ENCODE peak calls at places on chromosomes 12 and 14, in ten cellular contexts. One of them, this sample, is unnamed. For H3K4me1, the result is how much of the 10 kb centered on the place peaks cover.

GRCh38 chr12:98997-99396 is 32.4 kb downstream of the IQSEC3 start:
- DNase-seq in right cardiac atrium: peak
- DNase-seq in GM23248: peak
- DNase-seq in cardiac muscle cell: no peak
- DNase-seq in PC-3: no peak
- DNase-seq in heart right ventricle: no peak
- DNase-seq in effector memory CD4-positive, alpha-beta T cell: no peak
- DNase-seq in upper lobe of right lung: peak
- DNase-seq in CD8-positive, alpha-beta memory T cell: no peak
- DNase-seq in CD8-positive, alpha-beta T cell: no peak
- DNase-seq in this sample: no peak

GRCh38 chr14:50363734-50364113 is 33.0 kb downstream of the CDKL1 start:
- DNase-seq in cardiac muscle cell: peak
- DNase-seq in PC-3: no peak
- DNase-seq in right cardiac atrium: no peak
- DNase-seq in GM23248: peak
- DNase-seq in upper lobe of right lung: no peak
- DNase-seq in CD8-positive, alpha-beta T cell: peak
- DNase-seq in effector memory CD4-positive, alpha-beta T cell: peak
- DNase-seq in CD8-positive, alpha-beta memory T cell: peak
- DNase-seq in heart right ventricle: no peak
- DNase-seq in this sample: peak

GRCh38 chr12:127006972-127007371 is 1260.0 kb upstream of the TMEM132C start:
- DNase-seq in heart right ventricle: no peak
- DNase-seq in right cardiac atrium: no peak
- DNase-seq in cardiac muscle cell: no peak
- DNase-seq in GM23248: no peak
- DNase-seq in effector memory CD4-positive, alpha-beta T cell: no peak
- DNase-seq in upper lobe of right lung: no peak
- DNase-seq in PC-3: no peak
- DNase-seq in CD8-positive, alpha-beta T cell: no peak
- DNase-seq in CD8-positive, alpha-beta memory T cell: no peak
- DNase-seq in this sample: no peak

GRCh38 chr14:64719601-64720000 is 15.4 kb downstream of the PLEKHG3 start:
- DNase-seq in CD8-positive, alpha-beta T cell: no peak
- DNase-seq in effector memory CD4-positive, alpha-beta T cell: no peak
- DNase-seq in cardiac muscle cell: no peak
- DNase-seq in upper lobe of right lung: no peak
- DNase-seq in right cardiac atrium: no peak
- DNase-seq in PC-3: no peak
- DNase-seq in CD8-positive, alpha-beta memory T cell: no peak
- DNase-seq in GM23248: no peak
- DNase-seq in heart right ventricle: no peak
- DNase-seq in this sample: no peak

GRCh38 chr12:95614384-95614982 is 63.2 kb upstream of the USP44 start:
- DNase-seq in GM23248: no peak
- DNase-seq in effector memory CD4-positive, alpha-beta T cell: no peak
- DNase-seq in right cardiac atrium: peak
- DNase-seq in CD8-positive, alpha-beta T cell: no peak
- DNase-seq in PC-3: no peak
- DNase-seq in CD8-positive, alpha-beta memory T cell: no peak
- DNase-seq in cardiac muscle cell: peak
- DNase-seq in heart right ventricle: peak
- DNase-seq in upper lobe of right lung: no peak
- DNase-seq in this sample: no peak

GRCh38 chr12:73514672-73515071 is 1023.0 kb upstream of the ATXN7L3B start:
- DNase-seq in CD8-positive, alpha-beta memory T cell: no peak
- DNase-seq in heart right ventricle: no peak
- DNase-seq in upper lobe of right lung: no peak
- DNase-seq in GM23248: no peak
- DNase-seq in right cardiac atrium: no peak
- DNase-seq in CD8-positive, alpha-beta T cell: no peak
- DNase-seq in PC-3: peak
- DNase-seq in cardiac muscle cell: no peak
- DNase-seq in effector memory CD4-positive, alpha-beta T cell: no peak
- DNase-seq in this sample: no peak

GRCh38 chr12:127810026-127810425 is 456.9 kb upstream of the TMEM132C start:
- DNase-seq in CD8-positive, alpha-beta T cell: no peak
- DNase-seq in GM23248: peak
- DNase-seq in upper lobe of right lung: no peak
- DNase-seq in effector memory CD4-positive, alpha-beta T cell: no peak
- DNase-seq in right cardiac atrium: no peak
- DNase-seq in CD8-positive, alpha-beta memory T cell: no peak
- DNase-seq in cardiac muscle cell: peak
- DNase-seq in PC-3: peak
- DNase-seq in heart right ventricle: no peak
- DNase-seq in this sample: no peak

GRCh38 chr12:2273751-2274150 is 221.0 kb downstream of the CACNA1C start:
- DNase-seq in CD8-positive, alpha-beta T cell: no peak
- DNase-seq in heart right ventricle: no peak
- DNase-seq in cardiac muscle cell: no peak
- DNase-seq in GM23248: no peak
- DNase-seq in CD8-positive, alpha-beta memory T cell: no peak
- DNase-seq in upper lobe of right lung: no peak
- DNase-seq in effector memory CD4-positive, alpha-beta T cell: no peak
- DNase-seq in PC-3: no peak
- DNase-seq in right cardiac atrium: no peak
- DNase-seq in this sample: no peak

GRCh38 chr12:112107728-112108447 is 695 bp downstream of the NAA25 start:
- DNase-seq in GM23248: peak
- DNase-seq in CD8-positive, alpha-beta T cell: no peak
- DNase-seq in heart right ventricle: peak
- DNase-seq in PC-3: no peak
- DNase-seq in cardiac muscle cell: peak
- DNase-seq in effector memory CD4-positive, alpha-beta T cell: no peak
- DNase-seq in CD8-positive, alpha-beta memory T cell: no peak
- DNase-seq in upper lobe of right lung: peak
- DNase-seq in right cardiac atrium: no peak
- DNase-seq in this sample: no peak

GRCh38 chr12:112939761-112940357 is 1.6 kb downstream of the OAS3 start:
- DNase-seq in GM23248: no peak
- DNase-seq in CD8-positive, alpha-beta T cell: no peak
- DNase-seq in CD8-positive, alpha-beta memory T cell: no peak
- DNase-seq in heart right ventricle: no peak
- DNase-seq in PC-3: no peak
- DNase-seq in cardiac muscle cell: no peak
- DNase-seq in upper lobe of right lung: no peak
- DNase-seq in effector memory CD4-positive, alpha-beta T cell: no peak
- DNase-seq in right cardiac atrium: no peak
- DNase-seq in this sample: no peak

GRCh38 chr14:32939254-32940065 is 781 bp downstream of the NPAS3 start:
- DNase-seq in right cardiac atrium: peak
- DNase-seq in GM23248: peak
- DNase-seq in upper lobe of right lung: peak
- DNase-seq in heart right ventricle: peak
- DNase-seq in cardiac muscle cell: peak
- DNase-seq in PC-3: peak
- DNase-seq in effector memory CD4-positive, alpha-beta T cell: no peak
- DNase-seq in CD8-positive, alpha-beta T cell: no peak
- DNase-seq in CD8-positive, alpha-beta memory T cell: no peak
- DNase-seq in this sample: no peak

GRCh38 chr12:92524489-92524888 is 178.3 kb upstream of the PLEKHG7 start:
- DNase-seq in right cardiac atrium: no peak
- DNase-seq in heart right ventricle: no peak
- DNase-seq in upper lobe of right lung: no peak
- DNase-seq in PC-3: no peak
- DNase-seq in cardiac muscle cell: no peak
- DNase-seq in CD8-positive, alpha-beta memory T cell: no peak
- DNase-seq in CD8-positive, alpha-beta T cell: no peak
- DNase-seq in GM23248: no peak
- DNase-seq in effector memory CD4-positive, alpha-beta T cell: no peak
- DNase-seq in this sample: peak

GRCh38 chr14:24639270-24639669 is 5.3 kb upstream of the GZMB start:
- DNase-seq in effector memory CD4-positive, alpha-beta T cell: no peak
- DNase-seq in GM23248: no peak
- DNase-seq in upper lobe of right lung: no peak
- DNase-seq in cardiac muscle cell: no peak
- DNase-seq in PC-3: no peak
- DNase-seq in heart right ventricle: no peak
- DNase-seq in CD8-positive, alpha-beta T cell: no peak
- DNase-seq in CD8-positive, alpha-beta memory T cell: no peak
- DNase-seq in right cardiac atrium: no peak
- DNase-seq in this sample: no peak

GRCh38 chr14:59249029-59249428 is 60.6 kb downstream of the DAAM1 start:
- DNase-seq in cardiac muscle cell: no peak
- DNase-seq in GM23248: no peak
- DNase-seq in CD8-positive, alpha-beta memory T cell: no peak
- DNase-seq in upper lobe of right lung: no peak
- DNase-seq in CD8-positive, alpha-beta T cell: no peak
- DNase-seq in heart right ventricle: no peak
- DNase-seq in PC-3: no peak
- DNase-seq in right cardiac atrium: no peak
- DNase-seq in effector memory CD4-positive, alpha-beta T cell: no peak
- DNase-seq in this sample: no peak
- H3K4me3 ChIP-seq in cardiac muscle cell: no peak
- H3K4me3 ChIP-seq in GM23248: no peak
- H3K4me3 ChIP-seq in CD8-positive, alpha-beta memory T cell: no peak
- H3K4me3 ChIP-seq in upper lobe of right lung: no peak
- H3K4me3 ChIP-seq in CD8-positive, alpha-beta T cell: no peak
- H3K4me3 ChIP-seq in heart right ventricle: no peak
- H3K4me3 ChIP-seq in PC-3: no peak
- H3K4me3 ChIP-seq in right cardiac atrium: no peak
- H3K4me3 ChIP-seq in effector memory CD4-positive, alpha-beta T cell: no peak
- H3K4me3 ChIP-seq in this sample: no peak

GRCh38 chr12:28130234-28130624 is 60.0 kb upstream of the CCDC91 start:
- DNase-seq in heart right ventricle: no peak
- DNase-seq in PC-3: no peak
- DNase-seq in effector memory CD4-positive, alpha-beta T cell: no peak
- DNase-seq in GM23248: no peak
- DNase-seq in cardiac muscle cell: no peak
- DNase-seq in CD8-positive, alpha-beta T cell: no peak
- DNase-seq in CD8-positive, alpha-beta memory T cell: no peak
- DNase-seq in right cardiac atrium: no peak
- DNase-seq in upper lobe of right lung: no peak
- DNase-seq in this sample: no peak

GRCh38 chr12:28129031-28129430 is 61.2 kb upstream of the CCDC91 start:
- DNase-seq in upper lobe of right lung: no peak
- DNase-seq in effector memory CD4-positive, alpha-beta T cell: no peak
- DNase-seq in cardiac muscle cell: no peak
- DNase-seq in CD8-positive, alpha-beta memory T cell: no peak
- DNase-seq in CD8-positive, alpha-beta T cell: no peak
- DNase-seq in right cardiac atrium: no peak
- DNase-seq in GM23248: no peak
- DNase-seq in PC-3: no peak
- DNase-seq in heart right ventricle: no peak
- DNase-seq in this sample: no peak

GRCh38 chr12:28135801-28136439 is 54.3 kb upstream of the CCDC91 start:
- DNase-seq in PC-3: no peak
- DNase-seq in heart right ventricle: no peak
- DNase-seq in effector memory CD4-positive, alpha-beta T cell: no peak
- DNase-seq in upper lobe of right lung: no peak
- DNase-seq in cardiac muscle cell: no peak
- DNase-seq in CD8-positive, alpha-beta memory T cell: no peak
- DNase-seq in GM23248: no peak
- DNase-seq in right cardiac atrium: no peak
- DNase-seq in CD8-positive, alpha-beta T cell: no peak
- DNase-seq in this sample: no peak

GRCh38 chr12:28130625-28131598 is 59.3 kb upstream of the CCDC91 start:
- DNase-seq in CD8-positive, alpha-beta memory T cell: no peak
- DNase-seq in effector memory CD4-positive, alpha-beta T cell: no peak
- DNase-seq in CD8-positive, alpha-beta T cell: no peak
- DNase-seq in upper lobe of right lung: no peak
- DNase-seq in right cardiac atrium: peak
- DNase-seq in heart right ventricle: peak
- DNase-seq in GM23248: peak
- DNase-seq in cardiac muscle cell: peak
- DNase-seq in PC-3: peak
- DNase-seq in this sample: no peak

DNA sequence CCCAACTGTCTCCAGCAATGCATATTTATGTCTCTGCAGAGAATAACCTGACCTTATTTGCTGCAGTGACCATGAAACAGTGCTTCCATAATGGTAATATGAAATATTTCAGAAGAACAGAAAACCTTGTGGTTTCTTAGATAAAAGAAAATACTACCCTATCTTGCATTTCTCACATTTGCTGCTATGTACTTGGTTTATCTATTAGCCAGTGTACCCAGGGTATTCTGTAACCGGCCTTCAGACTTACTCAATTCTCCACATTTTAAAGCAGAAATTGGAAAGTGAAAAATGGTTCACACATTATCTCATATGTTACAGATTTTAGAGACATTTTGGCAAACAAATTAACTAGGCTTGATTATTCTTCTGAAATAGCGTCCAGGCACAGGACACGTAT is 57.9 kb upstream of the CCDC91 start:
- DNase-seq in PC-3: no peak
- DNase-seq in CD8-positive, alpha-beta memory T cell: no peak
- DNase-seq in heart right ventricle: no peak
- DNase-seq in right cardiac atrium: no peak
- DNase-seq in GM23248: no peak
- DNase-seq in cardiac muscle cell: peak
- DNase-seq in effector memory CD4-positive, alpha-beta T cell: no peak
- DNase-seq in upper lobe of right lung: no peak
- DNase-seq in CD8-positive, alpha-beta T cell: no peak
- DNase-seq in this sample: no peak
- H3K4me1 ChIP-seq in PC-3: under half
- H3K4me1 ChIP-seq in CD8-positive, alpha-beta memory T cell: under half
- H3K4me1 ChIP-seq in heart right ventricle: under half
- H3K4me1 ChIP-seq in right cardiac atrium: under half
- H3K4me1 ChIP-seq in GM23248: under half
- H3K4me1 ChIP-seq in cardiac muscle cell: under half
- H3K4me1 ChIP-seq in effector memory CD4-positive, alpha-beta T cell: under half
- H3K4me1 ChIP-seq in upper lobe of right lung: under half
- H3K4me1 ChIP-seq in CD8-positive, alpha-beta T cell: under half
- H3K4me1 ChIP-seq in this sample: under half

GRCh38 chr14:104973215-104974145 is 4.7 kb downstream of the AHNAK2 start:
- DNase-seq in CD8-positive, alpha-beta T cell: no peak
- DNase-seq in upper lobe of right lung: peak
- DNase-seq in PC-3: peak
- DNase-seq in cardiac muscle cell: peak
- DNase-seq in effector memory CD4-positive, alpha-beta T cell: no peak
- DNase-seq in GM23248: peak
- DNase-seq in right cardiac atrium: peak
- DNase-seq in CD8-positive, alpha-beta memory T cell: no peak
- DNase-seq in heart right ventricle: peak
- DNase-seq in this sample: no peak
- H3K27ac ChIP-seq in CD8-positive, alpha-beta T cell: no peak
- H3K27ac ChIP-seq in upper lobe of right lung: peak
- H3K27ac ChIP-seq in PC-3: peak
- H3K27ac ChIP-seq in cardiac muscle cell: no peak
- H3K27ac ChIP-seq in effector memory CD4-positive, alpha-beta T cell: no peak
- H3K27ac ChIP-seq in GM23248: peak
- H3K27ac ChIP-seq in right cardiac atrium: peak
- H3K27ac ChIP-seq in CD8-positive, alpha-beta memory T cell: no peak
- H3K27ac ChIP-seq in heart right ventricle: peak
- H3K27ac ChIP-seq in this sample: no peak

DNA sequence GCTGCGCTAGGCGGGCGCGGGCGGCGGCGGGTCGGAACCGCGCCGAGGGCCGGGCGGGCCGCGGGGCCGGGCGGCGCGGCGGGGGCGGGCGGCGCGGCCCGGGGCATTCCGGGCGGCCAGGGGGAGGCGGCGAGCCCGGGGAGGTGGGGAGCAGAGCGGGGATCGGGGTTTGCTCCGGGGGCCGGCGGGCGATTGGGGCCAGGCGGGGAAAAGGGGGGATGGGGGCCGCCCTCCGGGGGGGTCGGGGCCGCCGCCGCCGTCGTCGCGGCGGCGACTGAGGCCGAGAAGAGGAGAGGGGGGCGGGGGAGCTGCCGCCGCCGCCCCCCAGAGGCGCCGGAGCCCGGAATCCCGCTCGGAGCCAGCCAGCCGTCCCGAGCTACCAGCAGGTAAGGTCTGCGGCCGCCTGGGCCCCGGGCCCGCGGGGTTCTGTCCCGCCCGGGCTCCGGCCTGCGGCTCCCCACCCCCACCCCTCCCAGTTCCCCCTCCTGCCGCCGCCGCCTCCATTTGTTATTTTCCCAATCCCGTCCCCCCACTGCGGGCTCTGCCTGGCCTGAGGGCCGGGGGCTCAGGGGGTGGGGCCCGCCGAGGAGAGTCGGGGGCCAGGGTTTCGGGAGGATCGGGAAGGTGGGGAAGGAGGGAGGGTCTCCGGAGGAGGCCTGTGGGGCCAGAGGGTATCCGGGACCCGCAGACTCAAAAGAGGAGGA is 392 bp downstream of the ATN1 start:
- DNase-seq in GM23248: peak
- DNase-seq in heart right ventricle: no peak
- DNase-seq in CD8-positive, alpha-beta T cell: no peak
- DNase-seq in cardiac muscle cell: no peak
- DNase-seq in PC-3: no peak
- DNase-seq in upper lobe of right lung: peak
- DNase-seq in CD8-positive, alpha-beta memory T cell: no peak
- DNase-seq in effector memory CD4-positive, alpha-beta T cell: no peak
- DNase-seq in right cardiac atrium: peak
- DNase-seq in this sample: no peak
- H3K4me3 ChIP-seq in GM23248: peak
- H3K4me3 ChIP-seq in heart right ventricle: peak
- H3K4me3 ChIP-seq in CD8-positive, alpha-beta T cell: peak
- H3K4me3 ChIP-seq in cardiac muscle cell: peak
- H3K4me3 ChIP-seq in PC-3: peak
- H3K4me3 ChIP-seq in upper lobe of right lung: peak
- H3K4me3 ChIP-seq in CD8-positive, alpha-beta memory T cell: peak
- H3K4me3 ChIP-seq in effector memory CD4-positive, alpha-beta T cell: peak
- H3K4me3 ChIP-seq in right cardiac atrium: peak
- H3K4me3 ChIP-seq in this sample: peak

This sample was measured in CD4-positive, alpha-beta memory T cell.